ENCODE peak calls at places on chromosomes 3 and 15, in seven cellular contexts. R, B, A, Y, F, E and X are unnamed samples.

GRCh38 chr3:17605032-17605431 is 137.4 kb downstream of the TBC1D5 start:
- DNase-seq in R (peak), B (no peak), A (no peak), Y (peak), F (no peak), E (no peak), X (no peak)

GRCh38 chr3:163622384-163622783 is 1455.9 kb downstream of the SI start:
- DNase-seq in R (no peak), B (no peak), A (no peak), Y (no peak), F (no peak), E (no peak), X (no peak)

GRCh38 chr3:112374334-112374734 is 41.4 kb downstream of the CD200 start:
- DNase-seq in R (peak), B (no peak), A (no peak), Y (no peak), F (no peak), E (no peak), X (no peak)

GRCh38 chr3:82067420-82067819 is 306.0 kb upstream of the GBE1 start:
- DNase-seq in R (no peak), B (no peak), A (no peak), Y (no peak), F (no peak), E (no peak), X (no peak)

GRCh38 chr3:195255176-195255500 is 15.8 kb downstream of the XXYLT1 start:
- DNase-seq in R (no peak), B (no peak), A (no peak), Y (no peak), F (no peak), E (no peak), X (no peak)

GRCh38 chr3:71987089-71987735 is 202.3 kb upstream of the PROK2 start:
- DNase-seq in R (peak), B (no peak), A (no peak), Y (no peak), F (no peak), E (no peak), X (no peak)

GRCh38 chr3:50195501-50196252 is 4.3 kb downstream of the GNAT1 start:
- DNase-seq in R (no peak), B (no peak), A (no peak), Y (no peak), F (no peak), E (no peak), X (no peak)

GRCh38 chr3:21893250-21893649 is 142.2 kb upstream of the ZNF385D start:
- DNase-seq in R (peak), B (no peak), A (no peak), Y (no peak), F (no peak), E (no peak), X (no peak)

GRCh38 chr15:65940618-65940909 is 71.3 kb downstream of the RAB11A start:
- DNase-seq in R (no peak), B (no peak), A (no peak), Y (no peak), F (no peak), E (no peak), X (no peak)

GRCh38 chr15:67126551-67127333 is 61.3 kb downstream of the SMAD3 start:
- DNase-seq in R (no peak), B (no peak), A (no peak), Y (no peak), F (no peak), E (no peak), X (no peak)

GRCh38 chr3:187767266-187768032 is 22.2 kb upstream of the BCL6 start:
- DNase-seq in R (no peak), B (no peak), A (no peak), Y (peak), F (no peak), E (no peak), X (no peak)

GRCh38 chr3:19216669-19217337 is 68.5 kb downstream of the KCNH8 start:
- DNase-seq in R (no peak), B (no peak), A (no peak), Y (no peak), F (no peak), E (no peak), X (no peak)

GRCh38 chr3:105967117-105967516 is 98.3 kb upstream of the CBLB start:
- DNase-seq in R (peak), B (no peak), A (no peak), Y (no peak), F (no peak), E (no peak), X (no peak)

GRCh38 chr3:188043891-188044290 is 110.1 kb upstream of the LPP start:
- DNase-seq in R (no peak), B (no peak), A (no peak), Y (no peak), F (no peak), E (no peak), X (no peak)

GRCh38 chr3:183500981-183501704 is 54.4 kb downstream of the KLHL6 start:
- DNase-seq in R (no peak), B (no peak), A (no peak), Y (no peak), F (no peak), E (no peak), X (no peak)

GRCh38 chr3:159455741-159456181 is 532.9 kb upstream of the IL12A start:
- DNase-seq in R (no peak), B (no peak), A (no peak), Y (no peak), F (no peak), E (no peak), X (no peak)

GRCh38 chr15:60363024-60363674 is 34.6 kb downstream of the ANXA2 start:
- DNase-seq in R (no peak), B (no peak), A (peak), Y (no peak), F (no peak), E (no peak), X (no peak)

GRCh38 chr3:44030690-44031344 is 210.9 kb upstream of the TOPAZ1 start:
- DNase-seq in R (no peak), B (no peak), A (no peak), Y (no peak), F (peak), E (no peak), X (no peak)

GRCh38 chr15:58864602-58865419 is 68.7 kb downstream of the SLTM start:
- DNase-seq in R (peak), B (no peak), A (peak), Y (no peak), F (no peak), E (peak), X (peak)

GRCh38 chr3:72265250-72265649 is 480.3 kb upstream of the PROK2 start:
- DNase-seq in R (peak), B (no peak), A (no peak), Y (no peak), F (no peak), E (no peak), X (no peak)

GRCh38 chr3:183527980-183528379 is 27.5 kb downstream of the KLHL6 start:
- DNase-seq in R (no peak), B (no peak), A (no peak), Y (no peak), F (no peak), E (peak), X (no peak)

GRCh38 chr3:133944181-133944580 is 48.5 kb upstream of the RAB6B start:
- DNase-seq in R (peak), B (no peak), A (no peak), Y (no peak), F (no peak), E (no peak), X (no peak)

GRCh38 chr15:51776952-51777574 is 25.7 kb downstream of the TMOD2 start:
- DNase-seq in R (peak), B (peak), A (peak), Y (peak), F (peak), E (peak), X (no peak)

GRCh38 chr15:90058308-90058707 is 44.0 kb downstream of the IDH2 start:
- DNase-seq in R (no peak), B (peak), A (no peak), Y (no peak), F (no peak), E (peak), X (no peak)

GRCh38 chr3:127670761-127671522 is 1.8 kb upstream of the ABTB1 start:
- DNase-seq in R (no peak), B (no peak), A (peak), Y (no peak), F (no peak), E (no peak), X (no peak)

GRCh38 chr15:38216763-38217162 is 35.9 kb upstream of the SPRED1 start:
- DNase-seq in R (no peak), B (no peak), A (no peak), Y (no peak), F (no peak), E (no peak), X (no peak)

GRCh38 chr3:120780977-120781376 is 38.4 kb downstream of the GTF2E1 start:
- DNase-seq in R (peak), B (no peak), A (no peak), Y (no peak), F (no peak), E (peak), X (no peak)

GRCh38 chr3:42685891-42686820 is 819 bp downstream of the KLHL40 start:
- DNase-seq in R (no peak), B (no peak), A (no peak), Y (no peak), F (no peak), E (no peak), X (no peak)

GRCh38 chr3:145727416-145727930 is 433.5 kb downstream of the PLOD2 start:
- DNase-seq in R (no peak), B (no peak), A (no peak), Y (no peak), F (no peak), E (no peak), X (no peak)